ENCODE peak calls at places on chromosomes 5 and 9, in four cellular contexts. One of them, this sample, is unnamed.

GRCh38 chr9:120396926-120397325 is 183.0 kb downstream of the CDK5RAP2 start:
- DNase-seq in LHCN-M2: no peak
- DNase-seq in upper lobe of right lung: no peak
- DNase-seq in stomach: no peak
- DNase-seq in this sample: no peak

GRCh38 chr5:68285857-68286611 is 70.5 kb downstream of the PIK3R1 start:
- DNase-seq in LHCN-M2: peak; percentile 58
- DNase-seq in upper lobe of right lung: no peak
- DNase-seq in stomach: no peak
- DNase-seq in this sample: no peak

GRCh38 chr9:94867281-94867841 is 140.9 kb downstream of the AOPEP start:
- DNase-seq in LHCN-M2: peak; percentile 84
- DNase-seq in upper lobe of right lung: peak; percentile 77
- DNase-seq in stomach: peak; percentile 83
- DNase-seq in this sample: no peak

GRCh38 chr9:36166150-36166927 is 2.8 kb upstream of the CCIN start:
- DNase-seq in LHCN-M2: peak; percentile 77
- DNase-seq in upper lobe of right lung: peak; percentile 90
- DNase-seq in stomach: peak; percentile 87
- DNase-seq in this sample: peak; percentile 89

GRCh38 chr9:96006961-96007360 is 131.5 kb downstream of the ERCC6L2 start:
- DNase-seq in LHCN-M2: peak; percentile 89
- DNase-seq in upper lobe of right lung: no peak
- DNase-seq in stomach: no peak
- DNase-seq in this sample: no peak

GRCh38 chr9:87381050-87381711 is 116.5 kb upstream of the DAPK1 start:
- DNase-seq in LHCN-M2: peak; percentile 90
- DNase-seq in upper lobe of right lung: no peak
- DNase-seq in stomach: no peak
- DNase-seq in this sample: no peak

GRCh38 chr9:130288393-130288792 is 22.8 kb downstream of the HMCN2 start:
- DNase-seq in LHCN-M2: no peak
- DNase-seq in upper lobe of right lung: peak; percentile 46
- DNase-seq in stomach: no peak
- DNase-seq in this sample: no peak

GRCh38 chr9:14939378-14939777 is 29.1 kb upstream of the FREM1 start:
- DNase-seq in LHCN-M2: no peak
- DNase-seq in upper lobe of right lung: no peak
- DNase-seq in stomach: no peak
- DNase-seq in this sample: no peak

GRCh38 chr9:125626187-125626586 is 80.8 kb downstream of the MAPKAP1 start:
- DNase-seq in LHCN-M2: no peak
- DNase-seq in upper lobe of right lung: no peak
- DNase-seq in stomach: no peak
- DNase-seq in this sample: no peak

GRCh38 chr5:118302786-118303185 is 685.6 kb downstream of the DTWD2 start:
- DNase-seq in LHCN-M2: no peak
- DNase-seq in upper lobe of right lung: no peak
- DNase-seq in stomach: no peak
- DNase-seq in this sample: no peak

GRCh38 chr5:68456756-68457217 is 241.2 kb downstream of the PIK3R1 start:
- DNase-seq in LHCN-M2: peak; percentile 33
- DNase-seq in upper lobe of right lung: no peak
- DNase-seq in stomach: peak; percentile 78
- DNase-seq in this sample: no peak

GRCh38 chr5:99105216-99105615 is 176.4 kb upstream of the CHD1 start:
- DNase-seq in LHCN-M2: peak; percentile 9
- DNase-seq in upper lobe of right lung: no peak
- DNase-seq in stomach: no peak
- DNase-seq in this sample: no peak

GRCh38 chr5:2702096-2702879 is 49.2 kb downstream of the IRX2 start:
- DNase-seq in LHCN-M2: no peak
- DNase-seq in upper lobe of right lung: no peak
- DNase-seq in stomach: no peak
- DNase-seq in this sample: no peak

GRCh38 chr9:93902051-93902779 is 52.9 kb downstream of the BARX1 start:
- DNase-seq in LHCN-M2: no peak
- DNase-seq in upper lobe of right lung: peak; percentile 58
- DNase-seq in stomach: no peak
- DNase-seq in this sample: no peak

GRCh38 chr5:173917788-173918786 is 29.9 kb downstream of the CPEB4 start:
- DNase-seq in LHCN-M2: peak; percentile 87
- DNase-seq in upper lobe of right lung: peak; percentile 70
- DNase-seq in stomach: peak; percentile 54
- DNase-seq in this sample: no peak

GRCh38 chr5:82628364-82628910 is 350.3 kb upstream of the RPS23 start:
- DNase-seq in LHCN-M2: no peak
- DNase-seq in upper lobe of right lung: no peak
- DNase-seq in stomach: no peak
- DNase-seq in this sample: no peak

This sample was measured in activated B cell treated with CpG ODN at 0.5 μM for 24 hours.